ENCODE peak calls at places on chromosomes 6 and 20, in four cellular contexts. I, R, S and V are unnamed samples.

GRCh38 chr6:44542401-44543116 is 155.1 kb downstream of the CDC5L start:
- DNase-seq in I (peak), R (no peak), S (no peak), V (no peak)

GRCh38 chr6:27866370-27867050 is 45.7 kb downstream of the OR2B2 start:
- DNase-seq in S (peak), I (no peak), R (peak), V (no peak)

GRCh38 chr20:37692447-37693166 is 1.2 kb upstream of the CTNNBL1 start:
- DNase-seq in I (no peak), S (no peak), R (no peak), V (no peak)

GRCh38 chr6:138882369-138883017 is 86.6 kb downstream of the ECT2L start:
- DNase-seq in S (peak), R (no peak), I (no peak), V (no peak)

GRCh38 chr6:44074383-44075136 is 52.7 kb downstream of the MRPL14 start:
- DNase-seq in I (peak), S (peak), R (peak), V (peak)

GRCh38 chr6:75429304-75429703 is 64.3 kb downstream of the FILIP1 start:
- DNase-seq in I (no peak), R (no peak), S (no peak), V (no peak)

GRCh38 chr6:145241039-145241438 is 494.3 kb downstream of the EPM2A start:
- DNase-seq in R (peak), S (no peak), I (no peak), V (no peak)

GRCh38 chr20:21513181-21513663 is 642 bp downstream of the NKX2-2 start:
- DNase-seq in S (no peak), R (no peak), I (peak), V (no peak)

GRCh38 chr6:33316603-33317417 is 734 bp downstream of the ZBTB22 start:
- DNase-seq in R (no peak), S (no peak), I (no peak), V (no peak)

DNA sequence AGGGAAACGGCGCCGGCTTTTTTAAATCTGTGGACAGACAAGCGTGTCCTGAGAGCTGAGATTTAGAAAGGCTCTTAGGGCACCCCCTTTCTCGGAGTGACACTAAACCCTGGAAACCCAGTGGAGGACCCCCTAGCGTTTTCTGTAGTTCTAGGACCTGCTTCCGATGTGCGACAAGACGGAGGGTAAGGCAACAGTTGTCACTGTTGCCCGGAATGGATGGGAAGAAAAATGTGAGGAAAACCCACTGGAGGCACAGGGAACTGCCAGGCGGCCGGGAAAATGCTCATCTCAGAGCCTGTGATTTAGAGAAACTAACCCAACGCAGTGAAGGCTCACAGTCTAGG is 551 bp upstream of the ATP5F1E start:
- DNase-seq in I (no peak), S (no peak), R (peak), V (no peak)
- TF ChIP-seq CREM in I (no peak), S (no peak), R (no peak), V (no peak)

GRCh38 chr6:111957623-111958315 is 84.5 kb upstream of the FYN start:
- DNase-seq in R (no peak), I (peak), S (no peak), V (no peak)
- TF ChIP-seq CREM in R (no peak), I (no peak), S (no peak), V (no peak)

GRCh38 chr20:3163099-3164042 is 3.7 kb upstream of the FASTKD5 start:
- DNase-seq in I (no peak), R (no peak), S (no peak), V (no peak)
- TF ChIP-seq CREM in I (no peak), R (no peak), S (no peak), V (no peak)

GRCh38 chr6:169160855-169161560 is 92.6 kb downstream of the THBS2 start:
- DNase-seq in I (no peak), S (no peak), R (no peak), V (no peak)

GRCh38 chr6:169158750-169159149 is 94.9 kb downstream of the THBS2 start:
- DNase-seq in R (no peak), S (no peak), I (no peak), V (no peak)

GRCh38 chr6:169161572-169162167 is 92.0 kb downstream of the THBS2 start:
- DNase-seq in R (no peak), I (no peak), S (no peak), V (no peak)

GRCh38 chr6:169159331-169159730 is 94.3 kb downstream of the THBS2 start:
- DNase-seq in S (no peak), I (no peak), R (no peak), V (no peak)

DNA sequence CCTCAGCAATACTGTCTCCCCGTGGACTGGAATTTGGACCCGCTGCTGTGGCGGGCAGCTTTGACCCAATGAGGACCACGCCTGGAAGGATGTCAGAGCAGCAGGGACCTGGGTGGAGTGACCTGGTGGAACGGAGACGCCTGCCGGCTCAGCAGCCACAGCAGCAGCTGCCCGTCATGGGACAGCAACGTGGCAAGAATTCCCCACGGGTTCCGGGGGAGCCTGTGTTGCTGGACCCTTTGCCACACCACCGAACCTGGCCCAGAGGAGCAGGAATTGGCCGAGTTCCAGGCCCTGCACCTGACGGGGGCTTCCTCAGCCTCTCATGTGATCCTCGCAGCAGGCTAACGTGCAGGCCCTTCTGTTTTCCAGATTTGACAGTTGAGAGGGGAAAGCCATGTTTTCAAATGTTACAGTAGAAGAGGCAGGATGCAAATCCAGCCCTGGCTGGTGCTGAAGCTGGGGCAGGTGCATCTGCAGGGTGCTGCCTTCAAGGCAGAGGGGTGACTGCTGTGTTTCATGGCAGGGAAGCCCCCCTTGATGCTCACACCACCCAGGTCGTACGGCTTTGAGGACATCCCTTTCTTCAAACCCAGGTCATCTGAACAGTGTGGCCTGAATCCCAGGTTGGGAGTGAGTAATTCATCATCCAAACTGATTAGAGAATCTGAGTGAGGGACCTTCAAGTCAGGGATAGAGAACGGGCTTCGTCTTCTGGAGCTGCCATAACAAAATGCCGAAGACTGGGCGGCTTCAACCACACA is 93.4 kb downstream of the THBS2 start:
- DNase-seq in R (no peak), S (no peak), I (no peak), V (no peak)
- TF ChIP-seq CREM in R (no peak), S (no peak), I (no peak), V (no peak)

DNA sequence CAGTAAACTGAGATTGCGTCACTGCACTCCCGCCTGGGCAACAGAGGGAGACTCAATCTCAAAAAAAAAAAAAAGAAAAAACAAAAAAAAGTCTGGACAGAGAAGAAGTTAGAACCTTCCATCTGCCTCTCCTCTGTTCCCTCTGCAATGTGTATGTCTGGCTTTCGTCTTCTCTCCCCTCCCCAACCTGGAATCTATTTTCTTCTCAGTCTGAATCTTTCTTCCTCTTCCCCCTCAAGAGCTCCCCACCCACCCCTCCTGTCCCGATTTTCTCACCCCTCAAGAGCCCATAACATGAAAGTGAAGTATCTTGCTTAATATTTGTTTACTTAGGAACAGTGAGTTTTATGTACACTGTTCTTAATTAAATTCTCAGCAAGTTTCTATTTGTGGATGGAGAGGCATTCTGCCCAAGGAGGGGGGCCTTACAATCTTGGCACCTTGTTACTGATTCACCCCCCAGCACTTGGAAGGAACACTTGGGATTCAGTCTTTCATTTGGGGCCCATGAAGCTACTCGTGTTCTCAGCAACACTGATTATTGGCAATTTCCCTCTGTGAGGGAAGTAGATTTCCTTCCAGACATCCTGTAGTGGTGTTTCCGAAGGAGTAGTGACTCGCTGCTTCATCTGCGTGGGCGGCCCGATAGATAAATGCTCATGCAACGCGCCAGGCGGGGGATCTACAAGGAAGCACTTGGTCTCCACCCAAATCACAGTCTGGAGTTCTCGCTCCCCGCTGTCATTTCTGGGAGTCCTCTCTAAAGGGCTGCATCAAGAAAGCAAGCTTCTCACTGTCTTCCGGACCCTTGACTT is 69.2 kb upstream of the SRSF6 start:
- DNase-seq in S (no peak), I (no peak), R (no peak), V (no peak)
- TF ChIP-seq CREM in S (no peak), I (no peak), R (no peak), V (no peak)